ENCODE peak calls at places on chromosomes 12 and 14, in four cellular contexts. One of them, this sample, is unnamed.

GRCh38 chr14:61661471-61661988 is 33.8 kb upstream of the HIF1A start:
- DNase-seq in HepG2: no peak
- DNase-seq in K562: no peak
- DNase-seq in GM12878: peak
- DNase-seq in this sample: no peak

GRCh38 chr12:57247041-57247440 is 3.9 kb downstream of the STAC3 start:
- DNase-seq in GM12878: no peak
- DNase-seq in HepG2: no peak
- DNase-seq in K562: no peak
- DNase-seq in this sample: no peak

GRCh38 chr14:103142031-103142430 is 18.8 kb downstream of the TNFAIP2 start:
- DNase-seq in HepG2: no peak
- DNase-seq in K562: no peak
- DNase-seq in GM12878: no peak
- DNase-seq in this sample: no peak

GRCh38 chr14:52241102-52241793 is 26.2 kb upstream of the PTGDR start:
- DNase-seq in GM12878: no peak
- DNase-seq in HepG2: no peak
- DNase-seq in K562: no peak
- DNase-seq in this sample: no peak

GRCh38 chr14:92408186-92408585 is 85.2 kb downstream of the SLC24A4 start:
- DNase-seq in K562: no peak
- DNase-seq in GM12878: no peak
- DNase-seq in HepG2: no peak
- DNase-seq in this sample: no peak

GRCh38 chr12:52581066-52581465 is 7.4 kb upstream of the KRT74 start:
- DNase-seq in K562: no peak
- DNase-seq in HepG2: no peak
- DNase-seq in GM12878: no peak
- DNase-seq in this sample: no peak

GRCh38 chr12:66942741-66943465 is 264.0 kb upstream of the GRIP1 start:
- DNase-seq in HepG2: no peak
- DNase-seq in GM12878: no peak
- DNase-seq in K562: no peak
- DNase-seq in this sample: no peak

GRCh38 chr14:101732128-101732527 is 29.4 kb upstream of the PPP2R5C start:
- DNase-seq in K562: no peak
- DNase-seq in HepG2: no peak
- DNase-seq in GM12878: no peak
- DNase-seq in this sample: no peak

GRCh38 chr12:111056618-111057521 is 136.5 kb upstream of the MYL2 start:
- DNase-seq in HepG2: no peak
- DNase-seq in K562: peak
- DNase-seq in GM12878: peak
- DNase-seq in this sample: no peak

GRCh38 chr14:90107789-90108188 is 46.0 kb downstream of the KCNK13 start:
- DNase-seq in K562: no peak
- DNase-seq in HepG2: no peak
- DNase-seq in GM12878: no peak
- DNase-seq in this sample: no peak

GRCh38 chr14:94921870-94922585 is 152.1 kb upstream of the GSC start:
- DNase-seq in GM12878: no peak
- DNase-seq in K562: no peak
- DNase-seq in HepG2: no peak
- DNase-seq in this sample: no peak

GRCh38 chr12:122064034-122064777 is 14.3 kb upstream of the MLXIP start:
- DNase-seq in K562: peak
- DNase-seq in GM12878: peak
- DNase-seq in HepG2: peak
- DNase-seq in this sample: peak

GRCh38 chr12:51482808-51483532 is 58.3 kb downstream of the SLC4A8 start:
- DNase-seq in HepG2: no peak
- DNase-seq in GM12878: no peak
- DNase-seq in K562: no peak
- DNase-seq in this sample: no peak

GRCh38 chr12:105698047-105698446 is 367.6 kb downstream of the C12orf75 start:
- DNase-seq in GM12878: no peak
- DNase-seq in HepG2: no peak
- DNase-seq in K562: no peak
- DNase-seq in this sample: no peak

GRCh38 chr12:69388371-69388770 is 28.8 kb downstream of the YEATS4 start:
- DNase-seq in HepG2: peak
- DNase-seq in K562: no peak
- DNase-seq in GM12878: no peak
- DNase-seq in this sample: no peak

GRCh38 chr14:105859717-105860614 is 333.6 kb downstream of the TMEM121 start:
- DNase-seq in GM12878: no peak
- DNase-seq in K562: no peak
- DNase-seq in HepG2: no peak
- DNase-seq in this sample: no peak

GRCh38 chr12:12870454-12870853 is 20.9 kb upstream of the GPRC5A start:
- DNase-seq in K562: no peak
- DNase-seq in GM12878: no peak
- DNase-seq in HepG2: peak
- DNase-seq in this sample: no peak
- TF ChIP-seq TARDBP in K562: no peak
- TF ChIP-seq TARDBP in GM12878: no peak
- TF ChIP-seq TARDBP in HepG2: no peak
- TF ChIP-seq TARDBP in this sample: no peak

DNA sequence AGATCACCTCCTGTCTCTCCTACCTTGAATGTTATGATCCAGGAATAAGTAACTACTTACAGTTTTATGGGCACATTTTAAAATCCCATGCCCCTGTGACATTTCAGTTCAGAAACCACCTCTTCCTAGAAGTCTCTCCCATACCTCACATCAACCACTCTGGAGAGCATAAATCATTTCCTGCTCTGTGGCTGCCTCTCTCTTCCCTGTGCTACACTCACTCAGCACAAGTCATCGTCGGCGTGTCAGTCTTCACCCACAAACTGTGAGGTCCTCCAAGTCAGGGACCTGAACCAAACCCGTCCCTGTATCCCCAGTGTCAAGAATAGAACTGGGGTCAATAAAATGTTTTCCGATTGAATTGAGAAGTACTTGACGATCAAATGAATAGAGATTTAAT is 863.3 kb downstream of the BCL11B start:
- DNase-seq in GM12878: no peak
- DNase-seq in HepG2: no peak
- DNase-seq in K562: no peak
- DNase-seq in this sample: no peak
- TF ChIP-seq FOXK2 in GM12878: no peak
- TF ChIP-seq FOXK2 in HepG2: no peak
- TF ChIP-seq FOXK2 in K562: no peak
- TF ChIP-seq FOXK2 in this sample: no peak

DNA sequence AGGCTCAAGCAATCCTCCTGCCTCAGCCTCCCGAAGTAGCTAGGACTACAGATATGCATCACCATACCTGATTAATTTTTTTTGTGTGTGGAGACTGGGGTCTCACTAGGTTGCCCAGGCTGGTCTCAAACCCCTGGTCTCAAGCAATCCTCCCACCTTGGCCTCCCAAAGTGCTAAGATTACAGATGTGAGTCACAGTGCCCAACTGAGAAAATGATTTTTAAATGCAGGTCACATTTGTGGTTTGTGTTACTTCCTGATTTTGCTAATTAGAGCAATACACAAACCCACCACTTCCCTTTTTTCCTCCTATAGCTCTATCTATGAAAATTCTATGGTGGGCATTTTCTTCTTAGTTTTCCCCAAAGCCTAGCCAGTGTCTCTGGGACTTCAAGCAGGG is 45.5 kb upstream of the TMEM263 start:
- DNase-seq in GM12878: peak
- DNase-seq in K562: no peak
- DNase-seq in HepG2: no peak
- DNase-seq in this sample: no peak
- TF ChIP-seq TARDBP in GM12878: no peak
- TF ChIP-seq TARDBP in K562: no peak
- TF ChIP-seq TARDBP in HepG2: no peak
- TF ChIP-seq TARDBP in this sample: no peak

GRCh38 chr12:89250213-89250612 is 102.1 kb downstream of the DUSP6 start:
- DNase-seq in HepG2: no peak
- DNase-seq in GM12878: no peak
- DNase-seq in K562: no peak
- DNase-seq in this sample: no peak

GRCh38 chr12:89253483-89253882 is 98.8 kb downstream of the DUSP6 start:
- DNase-seq in HepG2: no peak
- DNase-seq in GM12878: no peak
- DNase-seq in K562: no peak
- DNase-seq in this sample: no peak

GRCh38 chr12:89251326-89252237 is 100.7 kb downstream of the DUSP6 start:
- DNase-seq in K562: no peak
- DNase-seq in HepG2: no peak
- DNase-seq in GM12878: no peak
- DNase-seq in this sample: no peak

GRCh38 chr12:89250648-89251047 is 101.7 kb downstream of the DUSP6 start:
- DNase-seq in HepG2: no peak
- DNase-seq in GM12878: no peak
- DNase-seq in K562: no peak
- DNase-seq in this sample: no peak

DNA sequence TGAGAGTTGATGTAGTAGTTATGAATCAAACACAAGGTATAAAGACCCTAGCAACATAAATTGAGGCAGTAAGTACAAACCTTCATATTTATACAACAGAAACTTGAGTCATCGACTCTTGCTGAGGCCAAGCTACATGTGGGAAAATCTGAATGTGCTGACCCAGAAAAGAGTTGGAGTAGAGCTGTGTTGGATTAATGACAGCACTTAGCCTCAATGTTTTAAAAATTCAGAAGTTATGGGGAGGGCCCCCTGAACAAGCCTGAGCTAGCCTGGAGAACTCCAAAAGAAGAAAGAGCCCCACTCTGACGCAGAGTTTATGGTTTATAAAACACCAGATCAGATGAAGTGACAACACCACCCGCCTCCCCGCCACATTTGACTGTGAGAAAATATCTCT is 100.0 kb downstream of the DUSP6 start:
- DNase-seq in HepG2: no peak
- DNase-seq in GM12878: no peak
- DNase-seq in K562: no peak
- DNase-seq in this sample: no peak
- TF ChIP-seq FOXK2 in HepG2: no peak
- TF ChIP-seq FOXK2 in GM12878: no peak
- TF ChIP-seq FOXK2 in K562: no peak
- TF ChIP-seq FOXK2 in this sample: no peak

This sample was measured in HEK293T.